ENCODE peak calls at places on chromosomes 6 and 20, in four cellular contexts. One of them, this sample, is unnamed. For H3K27me3, the result is how much of the 10 kb centered on the place peaks cover.

GRCh38 chr6:144662812-144663211 is 377.7 kb downstream of the UTRN start:
- DNase-seq in endothelial cell of umbilical vein: no peak
- DNase-seq in MM.1S: no peak
- DNase-seq in HepG2: no peak
- DNase-seq in this sample: no peak

GRCh38 chr20:38321959-38322598 is 18.1 kb downstream of the BPI start:
- DNase-seq in endothelial cell of umbilical vein: peak
- DNase-seq in MM.1S: peak
- DNase-seq in HepG2: peak
- DNase-seq in this sample: peak

GRCh38 chr6:165641672-165642156 is 21.3 kb downstream of the PDE10A start:
- DNase-seq in endothelial cell of umbilical vein: no peak
- DNase-seq in MM.1S: no peak
- DNase-seq in HepG2: no peak
- DNase-seq in this sample: no peak

GRCh38 chr6:156710479-156710878 is 66.7 kb upstream of the ARID1B start:
- DNase-seq in endothelial cell of umbilical vein: no peak
- DNase-seq in MM.1S: no peak
- DNase-seq in HepG2: no peak
- DNase-seq in this sample: no peak

GRCh38 chr6:157548635-157549467 is 167.9 kb downstream of the ZDHHC14 start:
- DNase-seq in endothelial cell of umbilical vein: peak
- DNase-seq in MM.1S: no peak
- DNase-seq in HepG2: no peak
- DNase-seq in this sample: no peak

GRCh38 chr6:51398064-51398740 is 579.5 kb downstream of the TFAP2B start:
- DNase-seq in endothelial cell of umbilical vein: no peak
- DNase-seq in MM.1S: no peak
- DNase-seq in HepG2: no peak
- DNase-seq in this sample: peak

GRCh38 chr6:121730616-121731015 is 295.2 kb downstream of the GJA1 start:
- DNase-seq in endothelial cell of umbilical vein: no peak
- DNase-seq in MM.1S: no peak
- DNase-seq in HepG2: no peak
- DNase-seq in this sample: no peak

GRCh38 chr6:144918073-144918472 is 632.9 kb downstream of the UTRN start:
- DNase-seq in endothelial cell of umbilical vein: no peak
- DNase-seq in MM.1S: no peak
- DNase-seq in HepG2: no peak
- DNase-seq in this sample: no peak

GRCh38 chr20:47795214-47795667 is 10.0 kb upstream of the SULF2 start:
- DNase-seq in endothelial cell of umbilical vein: no peak
- DNase-seq in MM.1S: no peak
- DNase-seq in HepG2: no peak
- DNase-seq in this sample: peak

GRCh38 chr20:63894358-63895201 is at the start of gene DNAJC5:
- DNase-seq in endothelial cell of umbilical vein: peak
- DNase-seq in MM.1S: peak
- DNase-seq in HepG2: peak
- DNase-seq in this sample: peak

GRCh38 chr6:13924146-13924948 is 405 bp upstream of the RNF182 start:
- DNase-seq in endothelial cell of umbilical vein: peak
- DNase-seq in MM.1S: peak
- DNase-seq in HepG2: no peak
- DNase-seq in this sample: peak

GRCh38 chr6:147624946-147625515 is 116.5 kb downstream of the SAMD5 start:
- DNase-seq in endothelial cell of umbilical vein: no peak
- DNase-seq in MM.1S: no peak
- DNase-seq in HepG2: no peak
- DNase-seq in this sample: no peak

GRCh38 chr20:34435589-34435988 is 72.5 kb downstream of the ITCH start:
- DNase-seq in endothelial cell of umbilical vein: no peak
- DNase-seq in MM.1S: no peak
- DNase-seq in HepG2: no peak
- DNase-seq in this sample: no peak

GRCh38 chr6:100553243-100553642 is 88.5 kb upstream of the SIM1 start:
- DNase-seq in endothelial cell of umbilical vein: no peak
- DNase-seq in MM.1S: no peak
- DNase-seq in HepG2: no peak
- DNase-seq in this sample: no peak

GRCh38 chr6:125598422-125598821 is 151.0 kb upstream of the HEY2 start:
- DNase-seq in endothelial cell of umbilical vein: no peak
- DNase-seq in MM.1S: no peak
- DNase-seq in HepG2: no peak
- DNase-seq in this sample: peak

GRCh38 chr6:167761794-167762258 is 64.9 kb upstream of the AFDN start:
- DNase-seq in endothelial cell of umbilical vein: no peak
- DNase-seq in MM.1S: no peak
- DNase-seq in HepG2: peak
- DNase-seq in this sample: no peak

GRCh38 chr6:37835923-37836322 is 16.4 kb downstream of the ZFAND3 start:
- DNase-seq in endothelial cell of umbilical vein: no peak
- DNase-seq in MM.1S: no peak
- DNase-seq in HepG2: no peak
- DNase-seq in this sample: no peak

GRCh38 chr20:36384022-36384619 is 78.0 kb downstream of the DLGAP4 start:
- DNase-seq in endothelial cell of umbilical vein: peak
- DNase-seq in MM.1S: peak
- DNase-seq in HepG2: peak
- DNase-seq in this sample: peak

GRCh38 chr6:130849501-130850039 is 22.4 kb downstream of the SMLR1 start:
- DNase-seq in endothelial cell of umbilical vein: no peak
- DNase-seq in MM.1S: no peak
- DNase-seq in HepG2: no peak
- DNase-seq in this sample: no peak

GRCh38 chr6:105794263-105794662 is 291.9 kb upstream of the PRDM1 start:
- DNase-seq in endothelial cell of umbilical vein: no peak
- DNase-seq in MM.1S: no peak
- DNase-seq in HepG2: peak
- DNase-seq in this sample: peak

DNA sequence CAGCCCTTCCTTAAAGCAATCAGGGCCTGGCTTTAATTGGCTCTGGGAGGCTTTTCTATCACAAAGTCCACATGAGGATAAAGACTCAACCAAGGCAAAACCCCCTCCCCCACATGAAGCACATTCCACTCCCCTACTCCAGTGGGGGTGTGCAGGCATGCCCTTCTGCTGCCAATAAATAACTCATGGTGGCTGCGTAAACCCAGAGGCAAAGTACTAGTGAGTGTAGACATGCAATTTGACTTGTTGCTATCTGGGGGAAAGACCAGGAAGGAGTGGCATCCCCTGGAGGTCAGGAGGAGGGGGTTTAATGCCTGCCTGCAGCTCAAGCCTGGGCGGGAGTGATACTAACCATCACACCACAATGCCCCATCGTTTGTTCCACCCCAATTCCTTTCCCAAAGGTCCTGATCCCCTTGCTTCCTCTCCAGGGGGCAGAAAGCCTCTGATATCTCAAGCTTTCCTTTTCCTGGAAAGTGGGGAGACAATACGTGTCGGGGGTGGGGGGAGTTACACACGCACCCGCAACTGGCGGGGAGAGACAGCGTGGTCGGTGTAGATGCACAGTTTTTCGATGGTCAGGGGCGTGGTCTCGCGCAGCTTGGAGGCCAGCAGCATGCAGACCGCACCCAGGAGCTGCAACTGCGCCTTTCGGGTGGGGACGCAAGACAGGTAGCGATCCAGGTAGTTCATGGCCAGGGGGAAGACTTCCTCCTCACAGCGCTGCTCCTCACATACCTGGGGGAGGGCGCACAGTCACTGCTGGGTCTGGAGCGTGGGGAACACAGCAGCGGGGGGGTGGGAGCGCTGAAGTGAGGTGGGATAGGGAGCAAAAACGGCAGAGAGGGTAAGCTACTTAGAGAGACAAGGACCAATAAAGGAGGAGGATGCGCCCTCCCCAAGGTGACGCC is 1.5 kb downstream of the CCND3 start:
- DNase-seq in endothelial cell of umbilical vein: no peak
- DNase-seq in MM.1S: no peak
- DNase-seq in HepG2: no peak
- DNase-seq in this sample: peak
- H3K9ac ChIP-seq in endothelial cell of umbilical vein: peak
- H3K9ac ChIP-seq in MM.1S: peak
- H3K9ac ChIP-seq in HepG2: peak
- H3K9ac ChIP-seq in this sample: peak

DNA sequence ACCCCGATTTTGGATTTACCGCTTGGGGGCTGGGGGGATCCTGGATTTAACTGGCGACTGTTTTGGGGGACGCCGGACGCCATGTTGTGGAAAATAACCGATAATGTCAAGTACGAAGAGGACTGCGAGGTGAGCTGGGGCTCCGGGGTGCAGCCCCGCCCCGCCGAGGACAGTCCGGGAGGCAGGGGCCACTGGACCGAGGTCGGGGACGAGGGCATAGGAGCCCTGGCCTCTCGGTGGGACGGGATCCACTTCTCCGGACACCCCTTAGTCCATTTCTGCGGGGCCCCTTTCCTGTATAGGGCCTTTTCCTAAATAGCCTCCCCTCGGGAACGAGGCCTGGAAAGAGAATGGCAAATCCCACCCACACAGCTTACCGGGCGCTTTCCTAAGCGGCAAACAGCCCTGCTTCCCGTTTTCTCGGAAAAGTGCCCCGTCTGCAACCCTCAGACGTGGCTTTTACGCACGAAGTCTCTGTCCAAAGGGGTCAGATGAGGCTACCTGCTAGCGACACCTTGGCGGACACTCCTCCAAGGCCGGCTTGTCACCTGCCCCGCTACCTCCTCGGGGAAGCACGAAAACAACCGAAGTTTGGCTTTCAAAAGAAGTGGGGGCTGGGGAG is 469 bp downstream of the TFAP2C start:
- DNase-seq in endothelial cell of umbilical vein: no peak
- DNase-seq in MM.1S: peak
- DNase-seq in HepG2: no peak
- DNase-seq in this sample: peak
- H3K27me3 ChIP-seq in endothelial cell of umbilical vein: half or more
- H3K27me3 ChIP-seq in MM.1S: under half
- H3K27me3 ChIP-seq in HepG2: under half
- H3K27me3 ChIP-seq in this sample: under half

GRCh38 chr20:21106171-21106694 is at the start of gene LINC00237:
- DNase-seq in endothelial cell of umbilical vein: no peak
- DNase-seq in MM.1S: no peak
- DNase-seq in HepG2: no peak
- DNase-seq in this sample: no peak
- TF ChIP-seq EZH2 in endothelial cell of umbilical vein: peak
- TF ChIP-seq EZH2 in MM.1S: no peak
- TF ChIP-seq EZH2 in HepG2: no peak
- TF ChIP-seq EZH2 in this sample: no peak

DNA sequence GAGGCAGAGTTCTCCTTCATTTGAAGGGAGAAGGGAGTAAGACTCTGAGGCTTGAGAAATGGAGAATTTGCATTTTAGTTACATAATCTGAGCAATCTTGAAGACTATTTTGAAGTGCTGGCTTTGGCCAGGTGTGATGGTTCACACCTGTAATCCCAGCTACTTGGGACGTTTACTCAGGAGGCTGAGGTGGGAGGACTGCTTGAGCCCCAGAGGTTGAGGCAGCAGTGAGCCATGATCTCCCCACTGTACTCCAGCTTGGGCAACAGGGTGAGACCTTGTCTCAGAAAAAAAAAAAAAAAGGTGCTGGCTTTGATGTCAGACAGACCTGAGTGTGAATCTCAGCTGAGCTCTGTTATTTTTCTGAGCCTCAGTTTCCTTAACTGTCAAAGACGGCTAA is 12.4 kb upstream of the ARMC12 start:
- DNase-seq in endothelial cell of umbilical vein: no peak
- DNase-seq in MM.1S: no peak
- DNase-seq in HepG2: no peak
- DNase-seq in this sample: no peak
- H3K9ac ChIP-seq in endothelial cell of umbilical vein: no peak
- H3K9ac ChIP-seq in MM.1S: no peak
- H3K9ac ChIP-seq in HepG2: no peak
- H3K9ac ChIP-seq in this sample: no peak

GRCh38 chr20:62787866-62788265 is 8.4 kb upstream of the MRGBP start:
- DNase-seq in endothelial cell of umbilical vein: no peak
- DNase-seq in MM.1S: no peak
- DNase-seq in HepG2: no peak
- DNase-seq in this sample: no peak
- H3K27me3 ChIP-seq in endothelial cell of umbilical vein: under half
- H3K27me3 ChIP-seq in MM.1S: half or more
- H3K27me3 ChIP-seq in HepG2: under half
- H3K27me3 ChIP-seq in this sample: under half

DNA sequence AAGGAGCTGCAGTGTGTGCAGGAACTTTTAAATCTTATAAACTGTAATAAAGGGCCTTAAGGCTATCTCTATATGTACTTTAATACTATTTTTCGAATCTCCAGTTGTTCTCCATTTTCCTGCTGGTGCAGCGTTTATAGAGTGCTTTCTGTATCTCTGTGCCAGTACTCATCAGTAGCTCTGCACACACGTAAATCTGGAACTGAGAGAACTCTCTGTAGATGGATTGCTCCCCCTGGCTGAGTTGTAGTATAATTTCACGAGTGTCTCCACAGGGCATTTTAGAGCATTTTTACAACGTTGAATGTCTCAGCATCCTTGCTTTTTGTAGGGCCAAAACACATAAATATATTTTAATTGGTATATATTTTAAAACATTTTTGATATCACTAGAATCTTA is 256.5 kb downstream of the TRDN start:
- DNase-seq in endothelial cell of umbilical vein: peak
- DNase-seq in MM.1S: peak
- DNase-seq in HepG2: peak
- DNase-seq in this sample: peak
- TF ChIP-seq EZH2 in endothelial cell of umbilical vein: no peak
- TF ChIP-seq EZH2 in MM.1S: no peak
- TF ChIP-seq EZH2 in HepG2: no peak
- TF ChIP-seq EZH2 in this sample: no peak

DNA sequence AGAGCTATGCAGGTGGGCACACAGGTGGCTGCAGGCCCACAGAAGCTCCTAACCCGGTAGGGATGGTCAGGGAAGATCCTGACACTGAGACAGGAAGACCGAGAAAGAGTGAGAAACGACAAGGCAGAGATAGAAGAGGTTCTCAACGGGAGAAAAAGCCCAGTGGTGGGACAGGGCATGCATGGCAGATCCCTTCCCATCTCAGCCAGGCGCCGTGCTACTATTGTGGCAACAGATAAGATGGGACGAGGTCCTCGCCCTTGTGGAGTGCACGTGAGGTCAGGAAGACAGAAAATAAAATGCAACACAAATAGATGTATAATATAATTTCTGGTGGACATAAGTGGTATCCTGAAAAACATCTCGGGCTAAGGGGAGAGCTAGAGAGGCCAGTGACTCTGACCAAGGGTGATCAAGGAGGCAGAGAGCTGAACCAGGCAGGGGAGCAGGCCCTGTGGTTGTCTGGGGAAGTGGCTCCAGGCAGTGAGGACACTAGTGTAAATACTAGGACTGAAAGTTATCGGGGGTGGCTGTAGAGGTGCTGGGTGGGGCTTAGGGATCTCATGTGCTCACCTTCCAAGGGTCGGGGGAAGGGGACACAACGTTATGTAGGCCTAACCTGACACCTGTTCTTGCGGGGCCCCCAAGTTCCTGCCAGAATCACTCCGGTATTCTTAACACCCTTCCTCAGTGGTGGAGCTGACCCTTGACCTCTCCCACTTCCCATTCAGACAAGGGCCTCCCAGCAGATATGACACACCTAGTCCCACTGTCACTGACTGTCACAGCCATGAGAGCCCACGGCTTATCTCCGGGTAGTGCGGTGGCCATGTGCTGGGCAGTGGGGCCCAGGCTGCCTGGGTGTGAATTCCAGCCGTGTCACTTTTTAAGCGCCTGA is 1.0 kb downstream of the SRXN1 start:
- DNase-seq in endothelial cell of umbilical vein: no peak
- DNase-seq in MM.1S: peak
- DNase-seq in HepG2: no peak
- DNase-seq in this sample: peak
- H3K9ac ChIP-seq in endothelial cell of umbilical vein: peak
- H3K9ac ChIP-seq in MM.1S: peak
- H3K9ac ChIP-seq in HepG2: peak
- H3K9ac ChIP-seq in this sample: peak

This sample was measured in PC-3.